ENCODE peak calls at places on chromosomes 3 and 15, in eight cellular contexts. L is A549, M is endothelial cell of umbilical vein, P is HCT116, X is HepG2, O is GM12878, Q is K562, Z is H1. V is an unnamed sample.

GRCh38 chr15:69502470-69503045 is 49.9 kb downstream of the RPLP1 start:
- DNase-seq in Q (no peak), X (no peak), L (no peak), P (no peak), Z (no peak), M (no peak), O (no peak), V (no peak)

GRCh38 chr3:188931531-188931930 is 240.2 kb upstream of the TPRG1 start:
- DNase-seq in L (no peak), M (no peak), Q (no peak), P (no peak), X (no peak), O (no peak), Z (no peak), V (no peak)

GRCh38 chr3:188979669-188980311 is 192.0 kb upstream of the TPRG1 start:
- DNase-seq in O (no peak), L (no peak), X (no peak), Q (no peak), Z (no peak), M (no peak), P (no peak), V (no peak)

GRCh38 chr3:52681610-52682009 is 4.1 kb downstream of the PBRM1 start:
- DNase-seq in P (no peak), Q (no peak), L (no peak), M (no peak), Z (no peak), X (no peak), O (no peak), V (no peak)

GRCh38 chr15:73991260-73991659 is 835 bp downstream of the STOML1 start:
- DNase-seq in O (no peak), Q (no peak), L (no peak), X (no peak), P (no peak), Z (no peak), M (peak), V (no peak)

GRCh38 chr15:69624816-69625215 is 172.2 kb downstream of the RPLP1 start:
- DNase-seq in X (no peak), Z (no peak), Q (no peak), M (no peak), O (no peak), L (no peak), P (no peak), V (no peak)

GRCh38 chr3:78285032-78285728 is 1245.3 kb downstream of the ROBO2 start:
- DNase-seq in L (no peak), O (no peak), M (no peak), Q (no peak), X (no peak), P (no peak), Z (no peak), V (no peak)

GRCh38 chr15:91227062-91227461 is 127.0 kb downstream of the SV2B start:
- DNase-seq in M (no peak), X (no peak), Z (no peak), O (no peak), L (no peak), Q (no peak), P (no peak), V (no peak)

GRCh38 chr3:151443583-151443982 is 17.3 kb downstream of the IGSF10 start:
- DNase-seq in Q (no peak), P (no peak), M (no peak), Z (no peak), O (no peak), L (no peak), X (no peak), V (peak)

GRCh38 chr3:68793750-68794149 is 138.6 kb downstream of the TAFA4 start:
- DNase-seq in Z (no peak), Q (no peak), P (no peak), X (no peak), M (no peak), L (no peak), O (no peak), V (no peak)

GRCh38 chr3:54999159-54999558 is 71.3 kb upstream of the LRTM1 start:
- DNase-seq in O (no peak), Q (peak), Z (peak), P (no peak), L (peak), X (peak), M (no peak), V (peak)

GRCh38 chr3:194140520-194141414 is 4.8 kb downstream of the HES1 start:
- DNase-seq in L (peak), Z (no peak), O (no peak), M (peak), X (peak), P (no peak), Q (peak), V (peak)

GRCh38 chr3:14124615-14125192 is at the start of the genes CHCHD4 and TMEM43:
- DNase-seq in M (peak), Z (peak), L (peak), P (peak), O (peak), X (peak), Q (peak), V (peak)
- TF ChIP-seq POLR2A in M (peak), Z (no peak), L (peak), P (peak), O (peak), X (peak), Q (peak), V (peak)

GRCh38 chr15:65374831-65375401 is 2.9 kb downstream of the IGDCC3 start:
- DNase-seq in M (no peak), X (no peak), Q (no peak), Z (no peak), P (no peak), L (no peak), O (no peak), V (no peak)
- TF ChIP-seq MAX in M (no peak), X (no peak), Q (no peak), Z (no peak), P (no peak), L (no peak), O (no peak), V (no peak)

DNA sequence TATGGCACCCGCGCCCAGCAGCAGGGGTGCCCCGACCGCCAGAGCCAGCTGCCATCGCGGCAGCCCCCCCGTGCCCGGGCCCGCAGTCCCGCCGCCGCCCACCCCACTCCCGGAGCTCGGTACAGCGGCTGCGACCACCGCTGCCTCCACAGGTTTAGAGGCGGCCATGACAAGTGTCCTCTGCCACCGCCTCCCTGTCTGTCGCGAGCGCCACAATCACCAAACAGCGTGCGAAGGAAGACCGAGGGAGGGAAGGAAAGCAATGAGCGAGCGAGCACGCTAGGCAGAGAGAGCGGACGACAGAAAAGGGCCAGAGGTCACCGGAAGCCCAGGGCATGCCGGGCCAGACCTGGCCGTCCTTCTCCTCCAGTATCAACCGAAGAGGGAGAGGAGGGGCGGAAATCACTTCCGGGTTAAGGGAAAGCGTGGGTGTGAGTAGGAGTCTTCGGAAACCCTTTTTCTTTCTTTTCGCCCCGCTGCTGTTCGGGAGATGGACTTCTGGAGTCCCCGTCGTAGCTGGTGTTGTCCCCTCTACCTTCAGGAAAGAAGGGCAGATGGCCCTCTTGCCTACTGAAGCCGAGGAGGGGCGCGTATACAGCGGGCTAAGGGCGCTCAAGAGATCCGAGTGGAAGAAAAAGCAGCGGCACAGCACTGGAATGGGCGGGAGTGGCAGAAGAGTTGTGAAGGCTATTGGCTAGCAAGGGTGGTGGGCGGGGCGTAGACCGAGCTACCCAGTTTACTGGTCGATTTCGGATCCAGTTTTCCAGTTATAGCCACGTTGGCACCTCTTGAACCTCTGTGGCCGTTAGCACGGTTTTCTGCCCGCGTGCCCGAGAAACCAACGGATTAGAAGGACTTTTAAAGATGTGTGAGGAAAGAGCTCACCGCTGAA is at the start of the genes LNP1 and TOMM70:
- DNase-seq in X (peak), M (peak), O (peak), Z (peak), L (peak), P (peak), Q (peak), V (peak)
- TF ChIP-seq POLR2A in X (peak), M (peak), O (peak), Z (peak), L (peak), P (peak), Q (peak), V (peak)

GRCh38 chr3:46282696-46283095 is 40.4 kb downstream of the CCR3 start:
- DNase-seq in O (no peak), X (no peak), Q (no peak), P (no peak), L (no peak), Z (no peak), M (no peak), V (no peak)

GRCh38 chr3:46277476-46277875 is 35.2 kb downstream of the CCR3 start:
- DNase-seq in L (no peak), O (no peak), M (no peak), P (no peak), Q (no peak), X (no peak), Z (no peak), V (peak)

GRCh38 chr3:46278816-46279672 is 36.8 kb downstream of the CCR3 start:
- DNase-seq in Q (no peak), X (no peak), L (no peak), M (no peak), P (no peak), Z (no peak), O (no peak), V (no peak)

GRCh38 chr3:46282041-46282440 is 39.8 kb downstream of the CCR3 start:
- DNase-seq in X (no peak), P (no peak), Q (no peak), Z (no peak), L (no peak), M (no peak), O (no peak), V (no peak)

DNA sequence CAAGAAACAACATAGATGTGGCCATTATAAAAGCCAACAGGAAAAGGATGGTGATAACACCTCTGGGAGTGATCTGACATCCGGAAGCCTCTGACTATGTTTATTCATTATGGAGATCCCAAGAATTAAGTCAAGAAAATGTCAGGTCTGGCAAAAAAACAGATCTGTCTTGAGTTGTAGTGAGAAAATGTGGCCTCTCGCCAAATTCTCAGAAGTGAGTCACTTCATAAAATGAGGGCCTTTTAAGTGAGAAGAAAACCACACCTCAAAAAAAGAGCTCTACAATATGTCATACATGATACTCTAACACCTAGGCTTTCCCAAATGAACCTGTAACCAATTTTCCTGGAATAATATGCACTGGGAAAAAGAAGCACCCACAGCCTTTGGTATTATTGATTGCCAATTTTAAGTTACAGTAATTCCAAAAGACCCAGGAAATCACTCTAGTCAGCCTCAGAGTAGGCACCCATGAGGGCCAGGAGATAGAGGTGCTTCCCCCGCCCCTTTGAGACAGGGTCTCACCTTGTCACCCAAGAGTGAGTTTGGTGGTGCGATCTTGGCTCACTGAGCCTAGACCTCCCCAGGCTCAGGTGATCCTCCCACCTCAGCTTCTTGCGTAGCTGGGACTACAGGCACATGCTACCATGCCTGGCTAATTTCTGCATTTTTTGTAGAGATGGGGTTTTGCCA is 38.0 kb downstream of the CCR3 start:
- DNase-seq in Z (no peak), X (no peak), M (no peak), Q (no peak), P (peak), O (no peak), L (no peak), V (no peak)
- TF ChIP-seq MAX in Z (no peak), X (no peak), M (no peak), Q (no peak), P (no peak), O (no peak), L (no peak), V (no peak)

DNA sequence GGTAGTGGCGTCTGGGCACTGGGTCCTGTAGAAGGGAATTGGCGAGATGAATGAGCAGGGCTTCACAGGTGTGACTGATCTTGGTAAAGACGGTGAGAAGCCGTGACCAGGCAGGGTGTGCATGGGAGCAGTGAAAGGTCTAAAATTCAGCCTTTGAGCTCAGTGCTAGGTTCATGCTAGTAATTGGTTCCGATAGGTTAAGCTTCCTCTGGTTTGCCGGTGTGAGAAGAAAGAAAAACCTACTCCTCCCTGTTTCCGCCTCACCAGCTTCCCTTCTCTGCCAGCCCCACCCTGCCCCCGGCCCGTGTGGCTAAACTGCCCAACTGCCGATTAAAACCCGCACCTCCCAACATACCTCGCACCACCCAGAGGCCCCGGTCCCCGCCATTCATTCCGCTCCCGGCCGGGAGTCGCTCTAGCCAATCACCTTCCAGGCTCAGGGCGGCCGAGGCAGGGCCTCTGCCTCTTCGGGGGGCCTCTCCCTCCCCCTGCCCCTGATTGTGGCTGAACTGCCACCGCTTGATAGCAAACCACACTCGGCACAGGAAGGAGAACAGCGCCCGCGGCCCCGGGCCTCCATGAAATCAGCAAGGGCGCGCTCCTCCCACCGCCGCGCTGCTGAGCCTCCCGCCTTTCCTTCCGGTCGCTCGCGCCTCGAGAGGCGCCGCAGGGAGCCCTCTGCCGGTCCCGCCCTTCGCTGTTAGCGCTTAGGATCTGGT is 7.3 kb upstream of the NRROS start:
- DNase-seq in O (peak), M (peak), X (peak), Q (peak), P (peak), L (peak), Z (peak), V (peak)
- TF ChIP-seq POLR2A in O (peak), M (peak), X (peak), Q (peak), P (no peak), L (no peak), Z (peak), V (peak)

V was measured in NB4.